ENCODE peak calls at places on chromosomes 3 and 15, in ten cellular contexts. I is psoas muscle, B is A549, Y is lower lobe of right lung, R is dorsolateral prefrontal cortex, Z is cardiac fibroblast, D is adrenal gland, G is AG10803, X is upper lobe of right lung, S is tibial nerve. V is an unnamed sample.

GRCh38 chr3:126399756-126400155 is 5.0 kb downstream of the CFAP100 start:
- DNase-seq in I (peak; percentile 28), B (no peak), Y (no peak), R (no peak), Z (no peak), D (no peak), G (no peak), X (peak; percentile 25), S (no peak), V (no peak)

GRCh38 chr3:72187131-72187530 is 402.2 kb upstream of the PROK2 start:
- DNase-seq in I (no peak), B (peak; percentile 17), Y (no peak), R (no peak), Z (no peak), D (no peak), G (no peak), X (no peak), S (no peak), V (no peak)

GRCh38 chr3:473284-473800 is 276.8 kb downstream of the CHL1 start:
- DNase-seq in I (no peak), B (no peak), Y (no peak), R (no peak), Z (no peak), D (no peak), G (no peak), X (no peak), S (no peak), V (no peak)

GRCh38 chr3:57152761-57153160 is 12.4 kb downstream of the IL17RD start:
- DNase-seq in I (no peak), B (no peak), Y (no peak), R (no peak), Z (no peak), D (peak; percentile 20), G (no peak), X (no peak), S (no peak), V (no peak)

GRCh38 chr15:29053661-29054131 is 167.9 kb downstream of the APBA2 start:
- DNase-seq in I (no peak), B (no peak), Y (no peak), R (no peak), Z (no peak), D (no peak), G (no peak), X (peak; percentile 56), S (no peak), V (no peak)

GRCh38 chr3:11201246-11202024 is 47.1 kb downstream of the HRH1 start:
- DNase-seq in I (no peak), B (peak; percentile 44), Y (no peak), R (no peak), Z (peak; percentile 94), D (peak; percentile 65), G (peak; percentile 40), X (no peak), S (no peak), V (no peak)

GRCh38 chr15:100891316-100892012 is 11.8 kb downstream of the ALDH1A3 start:
- DNase-seq in I (no peak), B (no peak), Y (no peak), R (peak; percentile 44), Z (no peak), D (no peak), G (no peak), X (no peak), S (no peak), V (no peak)

GRCh38 chr3:10725067-10725466 is 91.0 kb upstream of the SLC6A11 start:
- DNase-seq in I (no peak), B (no peak), Y (no peak), R (no peak), Z (no peak), D (no peak), G (no peak), X (no peak), S (no peak), V (peak; percentile 31)

GRCh38 chr3:126557761-126558160 is 971 bp downstream of the C3orf22 start:
- DNase-seq in I (no peak), B (no peak), Y (no peak), R (peak; percentile 1), Z (no peak), D (peak; percentile 9), G (no peak), X (no peak), S (no peak), V (no peak)

GRCh38 chr3:156818890-156819289 is 7.3 kb upstream of the LEKR1 start:
- DNase-seq in I (no peak), B (peak; percentile 54), Y (no peak), R (no peak), Z (peak; percentile 81), D (no peak), G (peak; percentile 93), X (no peak), S (no peak), V (peak; percentile 68)

GRCh38 chr3:24401811-24402185 is 92.9 kb downstream of the THRB start:
- DNase-seq in I (no peak), B (no peak), Y (no peak), R (no peak), Z (no peak), D (no peak), G (no peak), X (no peak), S (no peak), V (no peak)

GRCh38 chr15:69665641-69666091 is 213.0 kb downstream of the RPLP1 start:
- DNase-seq in I (no peak), B (no peak), Y (no peak), R (no peak), Z (peak; percentile 4), D (no peak), G (no peak), X (no peak), S (no peak), V (no peak)

GRCh38 chr15:34119291-34119690 is 17.4 kb downstream of the PGBD4 start:
- DNase-seq in I (no peak), B (peak; percentile 65), Y (no peak), R (no peak), Z (no peak), D (no peak), G (peak; percentile 31), X (no peak), S (no peak), V (peak; percentile 45)

GRCh38 chr3:88596451-88596850 is 446.7 kb downstream of the C3orf38 start:
- DNase-seq in I (no peak), B (no peak), Y (no peak), R (no peak), Z (peak; percentile 7), D (no peak), G (peak; percentile 7), X (no peak), S (no peak), V (no peak)

GRCh38 chr15:73677146-73677607 is 7.0 kb upstream of the CD276 start:
- DNase-seq in I (peak; percentile 64), B (peak; percentile 61), Y (peak; percentile 57), R (peak; percentile 68), Z (peak; percentile 78), D (peak; percentile 91), G (peak; percentile 65), X (no peak), S (peak; percentile 86), V (peak; percentile 74)

GRCh38 chr3:187931770-187932278 is 186.6 kb upstream of the BCL6 start:
- DNase-seq in I (no peak), B (no peak), Y (no peak), R (no peak), Z (no peak), D (no peak), G (no peak), X (no peak), S (no peak), V (no peak)
- H3K4me3 ChIP-seq in I (no peak overlapping the region), B (no peak overlapping the region), Y (no peak overlapping the region), R (no peak overlapping the region), Z (no peak overlapping the region), D (no peak overlapping the region), G (no peak overlapping the region), X (no peak overlapping the region), S (no peak overlapping the region), V (no peak overlapping the region)

DNA sequence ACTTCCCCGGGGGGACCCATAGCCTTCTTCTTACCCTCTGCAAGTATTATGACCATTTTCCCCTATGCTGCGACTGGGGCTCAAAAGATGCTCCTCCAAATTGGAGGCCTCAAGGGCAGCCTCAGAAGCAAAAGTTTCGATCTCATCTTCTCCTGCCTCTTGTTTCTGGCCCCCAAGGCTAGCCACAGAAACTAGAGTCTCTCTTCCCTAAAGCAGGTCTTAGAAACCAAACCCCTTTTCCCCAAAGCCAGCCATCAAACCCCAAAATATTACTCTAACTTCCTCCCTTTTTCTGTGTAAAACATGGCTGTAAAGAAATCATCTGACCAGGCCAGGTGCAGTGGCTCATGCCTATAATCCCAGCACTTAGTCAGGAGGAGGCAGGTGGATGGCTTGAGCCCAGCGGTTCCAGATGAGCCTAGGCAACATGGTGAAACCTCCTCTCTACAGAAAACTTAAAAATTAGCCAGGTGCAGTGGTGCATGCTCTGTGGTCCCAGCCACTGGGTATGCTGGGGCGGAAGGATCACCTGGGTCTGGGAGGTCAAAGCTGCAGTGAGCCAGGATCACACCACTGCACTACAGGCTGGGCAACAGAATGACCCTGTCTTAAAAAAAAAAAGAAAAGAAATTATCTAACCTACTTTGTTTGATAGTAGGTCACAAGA is 36.7 kb upstream of the MFGE8 start:
- DNase-seq in I (no peak), B (no peak), Y (no peak), R (no peak), Z (no peak), D (no peak), G (no peak), X (no peak), S (no peak), V (no peak)
- TF ChIP-seq CTCF in I (no peak), B (no peak), Y (no peak), R (no peak), Z (no peak), D (no peak), G (no peak), X (no peak), S (no peak), V (no peak)

DNA sequence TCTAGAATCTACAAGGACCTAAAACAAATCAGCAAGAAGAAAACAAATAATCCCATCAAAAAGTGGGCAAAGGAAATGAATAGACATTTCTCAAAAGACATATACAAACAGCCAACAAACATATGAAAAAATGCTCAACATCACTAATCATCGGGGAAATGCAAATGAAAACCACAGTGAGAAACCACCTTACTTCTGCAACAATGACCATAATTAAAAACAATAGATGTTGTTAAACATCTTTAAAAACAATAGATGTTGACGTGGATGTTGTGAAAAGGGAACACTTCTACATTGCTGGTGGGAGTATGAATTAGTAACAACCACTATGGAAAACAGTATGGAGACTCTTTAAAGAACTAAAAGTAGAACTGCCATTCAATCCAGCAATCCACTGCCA is 96.2 kb downstream of the CBLB start:
- DNase-seq in I (no peak), B (no peak), Y (no peak), R (no peak), Z (no peak), D (no peak), G (no peak), X (no peak), S (no peak), V (no peak)
- H3K4me3 ChIP-seq in I (no peak overlapping the region), B (no peak overlapping the region), Y (no peak overlapping the region), R (no peak overlapping the region), Z (no peak overlapping the region), D (no peak overlapping the region), G (no peak overlapping the region), X (no peak overlapping the region), S (no peak overlapping the region), V (no peak overlapping the region)

DNA sequence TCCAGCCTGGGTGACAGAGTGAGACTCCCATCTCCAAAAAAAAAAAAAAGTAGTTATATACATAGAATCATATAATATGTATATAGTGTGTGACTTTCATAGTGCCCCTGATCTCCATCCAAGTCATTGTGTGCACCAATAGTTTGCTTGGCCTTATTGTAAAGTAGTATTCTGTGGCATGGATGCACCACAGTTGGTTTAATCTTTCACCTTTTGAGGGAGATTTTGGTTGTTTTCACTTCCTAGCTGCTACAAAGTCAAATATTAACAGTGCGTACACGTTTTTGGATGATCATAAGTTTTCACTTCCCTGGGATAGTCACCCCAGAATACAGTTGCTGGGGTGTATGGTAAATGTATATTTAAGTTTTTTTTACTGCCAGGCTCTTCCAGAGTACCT is 162.8 kb downstream of the PTPRG start:
- DNase-seq in I (no peak), B (no peak), Y (no peak), R (no peak), Z (no peak), D (no peak), G (no peak), X (no peak), S (no peak), V (no peak)
- TF ChIP-seq CTCF in I (no peak), B (no peak), Y (no peak), R (no peak), Z (no peak), D (no peak), G (no peak), X (no peak), S (no peak), V (no peak)